ENCODE peak calls at places on chromosomes 4 and X, in eight cellular contexts. P is naive thymus-derived CD4-positive, alpha-beta T cell; V is GM10248; M is Kasumi-1; I is T47D; L is heart left ventricle; U is aorta; E is WTC11. B is an unnamed sample.

GRCh38 chr4:145484240-145484846 is 2.7 kb downstream of the SMAD1 start:
- DNase-seq in P (no peak), V (no peak), M (no peak), I (no peak), L (no peak), U (no peak), E (no peak), B (no peak)

GRCh38 chr4:7878323-7878722 is 61.3 kb downstream of the AFAP1 start:
- DNase-seq in P (no peak), V (no peak), M (no peak), I (no peak), L (no peak), U (no peak), E (no peak), B (peak; percentile 24)

GRCh38 chr4:75916091-75916661 is 13.9 kb upstream of the PPEF2 start:
- DNase-seq in P (peak; percentile 17), V (peak; percentile 65), M (peak; percentile 78), I (peak; percentile 25), L (no peak), U (no peak), E (no peak), B (peak; percentile 63)

GRCh38 chr4:121011138-121011537 is 61.2 kb downstream of the NDNF start:
- DNase-seq in P (no peak), V (no peak), M (no peak), I (no peak), L (no peak), U (no peak), E (no peak), B (no peak)

GRCh38 chrX:11770320-11770719 is 12.3 kb downstream of the MSL3 start:
- DNase-seq in P (no peak), V (peak; percentile 65), M (peak; percentile 76), I (peak; percentile 63), L (no peak), U (no peak), E (peak; percentile 17), B (peak; percentile 63)

GRCh38 chrX:9279271-9279596 is 185.6 kb upstream of the TBL1X start:
- DNase-seq in P (no peak), V (no peak), M (no peak), I (no peak), L (no peak), U (no peak), E (no peak), B (no peak)

GRCh38 chr4:6257243-6258025 is 12.2 kb upstream of the WFS1 start:
- DNase-seq in P (no peak), V (no peak), M (peak; percentile 59), I (no peak), L (no peak), U (peak; percentile 71), E (no peak), B (peak; percentile 86)

GRCh38 chr4:149980125-149980682 is 98.0 kb upstream of the DCLK2 start:
- DNase-seq in P (no peak), V (no peak), M (no peak), I (no peak), L (no peak), U (no peak), E (no peak), B (no peak)

GRCh38 chrX:17859609-17860178 is 1.4 kb downstream of the RAI2 start:
- DNase-seq in P (no peak), V (no peak), M (no peak), I (no peak), L (no peak), U (no peak), E (peak; percentile 11), B (peak; percentile 62)

GRCh38 chrX:111917591-111917990 is 41.6 kb downstream of the TRPC5OS start:
- DNase-seq in P (no peak), V (no peak), M (no peak), I (no peak), L (no peak), U (no peak), E (no peak), B (no peak)

GRCh38 chr4:169618986-169619385 is 1.4 kb upstream of the CLCN3 start:
- DNase-seq in P (no peak), V (no peak), M (no peak), I (no peak), L (no peak), U (no peak), E (no peak), B (no peak)

GRCh38 chrX:118219866-118220265 is 103.3 kb upstream of the KLHL13 start:
- DNase-seq in P (no peak), V (no peak), M (no peak), I (no peak), L (no peak), U (no peak), E (no peak), B (no peak)

GRCh38 chrX:53682885-53683555 is 3.5 kb downstream of the HUWE1 start:
- DNase-seq in P (peak; percentile 6), V (peak; percentile 16), M (peak; percentile 25), I (peak; percentile 71), L (no peak), U (no peak), E (peak; percentile 13), B (peak; percentile 75)

GRCh38 chr4:15396157-15396800 is 31.6 kb upstream of the C1QTNF7 start:
- DNase-seq in P (no peak), V (peak; percentile 56), M (peak; percentile 71), I (peak; percentile 45), L (peak; percentile 27), U (no peak), E (peak; percentile 75), B (peak; percentile 89)

GRCh38 chr4:82780398-82781231 is 18.0 kb downstream of the SCD5 start:
- DNase-seq in P (no peak), V (no peak), M (peak; percentile 72), I (no peak), L (peak; percentile 82), U (peak; percentile 84), E (peak; percentile 25), B (peak; percentile 75)

B was measured in endodermal cell.